ENCODE peak calls at places on chromosomes 6 and 20, in five cellular contexts. K is GM12878, G is mesenchymal stem cell, S is endothelial cell of umbilical vein, M is IMR-90. W is an unnamed sample.

GRCh38 chr6:142802124-142802523 is 142.9 kb downstream of the HIVEP2 start:
- DNase-seq in G (peak; percentile 96), S (peak; percentile 67), M (peak; percentile 99), K (no peak), W (peak; percentile 85)

GRCh38 chr6:75834447-75834846 is 85.4 kb downstream of the MYO6 start:
- DNase-seq in M (no peak), K (no peak), S (no peak), G (no peak), W (no peak)

GRCh38 chr20:63648895-63649589 is 4.2 kb downstream of the STMN3 start:
- DNase-seq in G (no peak), M (no peak), S (no peak), K (no peak), W (no peak)

GRCh38 chr6:24673625-24674024 is 6.7 kb downstream of the ACOT13 start:
- DNase-seq in K (no peak), S (no peak), M (no peak), G (no peak), W (no peak)

GRCh38 chr20:23142162-23143050 is 56.3 kb upstream of the CD93 start:
- DNase-seq in M (no peak), G (no peak), S (no peak), K (peak; percentile 45), W (no peak)

GRCh38 chr6:46199387-46199786 is 28.6 kb upstream of the ENPP5 start:
- DNase-seq in G (no peak), M (no peak), K (no peak), S (no peak), W (no peak)

GRCh38 chr6:37024665-37025337 is 19.3 kb downstream of the FGD2 start:
- DNase-seq in M (peak; percentile 14), K (no peak), S (no peak), G (no peak), W (peak; percentile 73)

GRCh38 chr20:62808211-62808865 is 3.7 kb downstream of the OGFR start:
- DNase-seq in S (peak; percentile 44), K (no peak), G (peak; percentile 57), M (peak; percentile 48), W (peak; percentile 85)

GRCh38 chr6:11607381-11607780 is 69.8 kb downstream of the TMEM170B start:
- DNase-seq in G (peak; percentile 43), M (peak; percentile 31), K (no peak), S (peak; percentile 87), W (no peak)

GRCh38 chr20:61847420-61847748 is 218.3 kb downstream of the TAF4 start:
- DNase-seq in M (no peak), S (no peak), K (no peak), G (no peak), W (no peak)

GRCh38 chr6:12243169-12243568 is 47.0 kb upstream of the EDN1 start:
- DNase-seq in G (no peak), S (no peak), M (no peak), K (no peak), W (no peak)

GRCh38 chr6:41645007-41645618 is 6.8 kb downstream of the MDFI start:
- DNase-seq in G (no peak), S (no peak), M (no peak), K (no peak), W (no peak)
- H3K9ac ChIP-seq in G (no peak overlapping the region), S (no peak overlapping the region), M (no peak overlapping the region), K (no peak overlapping the region), W (no peak overlapping the region)

DNA sequence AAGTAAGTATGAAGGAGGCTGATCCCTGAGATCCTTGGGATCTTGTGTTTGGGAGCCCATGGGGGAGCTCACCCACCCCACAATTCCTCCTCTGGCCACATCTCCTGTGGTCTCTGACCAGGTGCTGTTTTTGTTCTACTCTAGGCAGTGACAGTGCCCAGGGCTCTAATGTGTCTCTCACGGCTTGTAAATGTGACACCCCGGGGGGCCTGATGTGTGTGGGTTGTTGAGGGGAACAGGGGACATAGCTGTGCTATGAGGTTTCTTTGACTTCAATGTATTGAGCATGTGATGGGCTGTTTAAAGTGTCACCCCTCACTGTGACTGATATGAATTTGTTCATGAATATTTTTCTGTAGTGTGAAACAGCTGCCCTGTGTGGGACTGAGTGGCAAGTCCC is 2.8 kb downstream of the HLA-G start:
- DNase-seq in S (no peak), M (no peak), K (no peak), G (no peak), W (no peak)
- H3K27me3 ChIP-seq in S (peaks cover 34% of the 10 kb centered on the region), M (peaks cover 41% of the 10 kb centered on the region), K (peaks cover 4% of the 10 kb centered on the region), G (peaks cover 83% of the 10 kb centered on the region), W (peaks cover 73% of the 10 kb centered on the region)

GRCh38 chr20:13563854-13564253 is 74.9 kb downstream of the TASP1 start:
- DNase-seq in K (no peak), G (no peak), S (no peak), M (no peak), W (no peak)
- H3K36me3 ChIP-seq in K (no peaks in the 10 kb centered on the region), G (peaks cover 5% of the 10 kb centered on the region), S (no peaks in the 10 kb centered on the region), M (no peaks in the 10 kb centered on the region), W (no peaks in the 10 kb centered on the region)

GRCh38 chr20:5119435-5120188 is at the start of gene PCNA:
- DNase-seq in S (peak; percentile 98), G (peak; percentile 98), M (peak; percentile 96), K (peak; percentile 90), W (peak; percentile 99)

GRCh38 chr20:5118220-5119142 is 1.3 kb downstream of the PCNA start:
- DNase-seq in S (peak; percentile 8), K (no peak), M (no peak), G (peak; percentile 9), W (no peak)

GRCh38 chr20:5114403-5114802 is 5.4 kb downstream of the PCNA start:
- DNase-seq in K (no peak), M (no peak), S (no peak), G (no peak), W (no peak)

GRCh38 chr20:5119143-5119434 is 669 bp downstream of the PCNA start:
- DNase-seq in K (no peak), M (no peak), S (no peak), G (no peak), W (no peak)

GRCh38 chr20:5116875-5117274 is 2.9 kb downstream of the PCNA start:
- DNase-seq in K (no peak), M (no peak), S (no peak), G (no peak), W (no peak)
- H3K9ac ChIP-seq in K (peak overlapping the region; percentile 94), M (no peak overlapping the region), S (no peak overlapping the region), G (peak overlapping the region; percentile 100), W (no peak overlapping the region)

W was measured in adipocyte.